ENCODE peak calls at places on chromosomes 11 and 22, in seven cellular contexts. One of them, this sample, is unnamed.

GRCh38 chr11:125955856-125956255 is 10.0 kb downstream of the VSIG10L2 start:
- DNase-seq in MCF 10A: no peak
- DNase-seq in AG09319: no peak
- DNase-seq in NB4: no peak
- DNase-seq in uterus: no peak
- DNase-seq in A549: no peak
- DNase-seq in D721Med: no peak
- DNase-seq in this sample: no peak

GRCh38 chr11:83473771-83474170 is 187.6 kb upstream of the CCDC90B start:
- DNase-seq in NB4: no peak
- DNase-seq in uterus: no peak
- DNase-seq in AG09319: no peak
- DNase-seq in MCF 10A: no peak
- DNase-seq in A549: no peak
- DNase-seq in D721Med: no peak
- DNase-seq in this sample: no peak

GRCh38 chr11:57152134-57152533 is 29.6 kb upstream of the LRRC55 start:
- DNase-seq in A549: no peak
- DNase-seq in MCF 10A: no peak
- DNase-seq in D721Med: no peak
- DNase-seq in uterus: no peak
- DNase-seq in AG09319: no peak
- DNase-seq in NB4: no peak
- DNase-seq in this sample: no peak

GRCh38 chr11:107705027-107705426 is 6.8 kb downstream of the SLN start:
- DNase-seq in A549: peak; percentile 62
- DNase-seq in NB4: peak; percentile 7
- DNase-seq in D721Med: no peak
- DNase-seq in uterus: no peak
- DNase-seq in AG09319: peak; percentile 27
- DNase-seq in MCF 10A: peak; percentile 88
- DNase-seq in this sample: no peak

GRCh38 chr11:129061466-129062194 is 119.0 kb upstream of the TP53AIP1 start:
- DNase-seq in AG09319: no peak
- DNase-seq in MCF 10A: peak; percentile 81
- DNase-seq in uterus: no peak
- DNase-seq in NB4: no peak
- DNase-seq in A549: peak; percentile 69
- DNase-seq in D721Med: no peak
- DNase-seq in this sample: no peak

GRCh38 chr11:18011633-18012313 is 1.1 kb downstream of the SERGEF start:
- DNase-seq in NB4: no peak
- DNase-seq in AG09319: no peak
- DNase-seq in A549: no peak
- DNase-seq in MCF 10A: no peak
- DNase-seq in uterus: no peak
- DNase-seq in D721Med: no peak
- DNase-seq in this sample: no peak

GRCh38 chr11:9103542-9104276 is 12.3 kb upstream of the SCUBE2 start:
- DNase-seq in MCF 10A: no peak
- DNase-seq in uterus: no peak
- DNase-seq in A549: peak; percentile 16
- DNase-seq in NB4: no peak
- DNase-seq in D721Med: no peak
- DNase-seq in AG09319: no peak
- DNase-seq in this sample: no peak

GRCh38 chr11:84686726-84687125 is 940.4 kb downstream of the DLG2 start:
- DNase-seq in AG09319: no peak
- DNase-seq in NB4: peak; percentile 19
- DNase-seq in MCF 10A: peak; percentile 8
- DNase-seq in A549: no peak
- DNase-seq in D721Med: no peak
- DNase-seq in uterus: no peak
- DNase-seq in this sample: no peak

GRCh38 chr11:84871116-84871515 is 756.0 kb downstream of the DLG2 start:
- DNase-seq in A549: no peak
- DNase-seq in D721Med: no peak
- DNase-seq in AG09319: no peak
- DNase-seq in NB4: no peak
- DNase-seq in MCF 10A: no peak
- DNase-seq in uterus: no peak
- DNase-seq in this sample: no peak

GRCh38 chr11:27626269-27626937 is 73.9 kb downstream of the BDNF start:
- DNase-seq in uterus: no peak
- DNase-seq in MCF 10A: no peak
- DNase-seq in AG09319: no peak
- DNase-seq in NB4: no peak
- DNase-seq in D721Med: no peak
- DNase-seq in A549: no peak
- DNase-seq in this sample: no peak

GRCh38 chr22:40498454-40499186 is 128.2 kb downstream of the SGSM3 start:
- DNase-seq in NB4: no peak
- DNase-seq in MCF 10A: peak; percentile 89
- DNase-seq in A549: peak; percentile 97
- DNase-seq in AG09319: no peak
- DNase-seq in uterus: no peak
- DNase-seq in D721Med: no peak
- DNase-seq in this sample: no peak

GRCh38 chr11:65833297-65834030 is at the start of gene SNX32:
- DNase-seq in uterus: peak; percentile 94
- DNase-seq in NB4: peak; percentile 90
- DNase-seq in AG09319: peak; percentile 71
- DNase-seq in D721Med: peak; percentile 91
- DNase-seq in MCF 10A: no peak
- DNase-seq in A549: no peak
- DNase-seq in this sample: peak; percentile 98

GRCh38 chr11:95500466-95500865 is 269.5 kb upstream of the SESN3 start:
- DNase-seq in uterus: no peak
- DNase-seq in NB4: no peak
- DNase-seq in D721Med: no peak
- DNase-seq in A549: no peak
- DNase-seq in MCF 10A: peak; percentile 7
- DNase-seq in AG09319: no peak
- DNase-seq in this sample: no peak

GRCh38 chr22:49549256-49549655 is 278.4 kb downstream of the BRD1 start:
- DNase-seq in NB4: no peak
- DNase-seq in uterus: no peak
- DNase-seq in AG09319: no peak
- DNase-seq in A549: no peak
- DNase-seq in D721Med: no peak
- DNase-seq in MCF 10A: no peak
- DNase-seq in this sample: no peak

GRCh38 chr11:72240461-72241289 is 3.3 kb downstream of the PHOX2A start:
- DNase-seq in uterus: no peak
- DNase-seq in D721Med: no peak
- DNase-seq in MCF 10A: no peak
- DNase-seq in NB4: no peak
- DNase-seq in A549: no peak
- DNase-seq in AG09319: no peak
- DNase-seq in this sample: peak; percentile 29

GRCh38 chr22:44807915-44808690 is 55.7 kb downstream of the ARHGAP8 start:
- DNase-seq in D721Med: no peak
- DNase-seq in A549: no peak
- DNase-seq in MCF 10A: no peak
- DNase-seq in NB4: peak; percentile 56
- DNase-seq in uterus: no peak
- DNase-seq in AG09319: no peak
- DNase-seq in this sample: peak; percentile 19

GRCh38 chr22:41699264-41700104 is at the start of gene MEI1:
- DNase-seq in A549: peak; percentile 25
- DNase-seq in AG09319: peak; percentile 30
- DNase-seq in D721Med: no peak
- DNase-seq in NB4: no peak
- DNase-seq in MCF 10A: no peak
- DNase-seq in uterus: peak; percentile 81
- DNase-seq in this sample: peak; percentile 91

GRCh38 chr11:19101803-19102520 is 15.0 kb upstream of the ZDHHC13 start:
- DNase-seq in D721Med: no peak
- DNase-seq in A549: no peak
- DNase-seq in uterus: no peak
- DNase-seq in MCF 10A: peak; percentile 14
- DNase-seq in AG09319: no peak
- DNase-seq in NB4: no peak
- DNase-seq in this sample: no peak

GRCh38 chr11:103035216-103035615 is 56.7 kb downstream of the DCUN1D5 start:
- DNase-seq in uterus: no peak
- DNase-seq in D721Med: no peak
- DNase-seq in MCF 10A: no peak
- DNase-seq in A549: no peak
- DNase-seq in AG09319: no peak
- DNase-seq in NB4: no peak
- DNase-seq in this sample: no peak

GRCh38 chr11:57458410-57459111 is 1.8 kb upstream of the RTN4RL2 start:
- DNase-seq in MCF 10A: peak; percentile 38
- DNase-seq in D721Med: no peak
- DNase-seq in uterus: no peak
- DNase-seq in A549: peak; percentile 71
- DNase-seq in NB4: peak; percentile 58
- DNase-seq in AG09319: no peak
- DNase-seq in this sample: peak; percentile 78

DNA sequence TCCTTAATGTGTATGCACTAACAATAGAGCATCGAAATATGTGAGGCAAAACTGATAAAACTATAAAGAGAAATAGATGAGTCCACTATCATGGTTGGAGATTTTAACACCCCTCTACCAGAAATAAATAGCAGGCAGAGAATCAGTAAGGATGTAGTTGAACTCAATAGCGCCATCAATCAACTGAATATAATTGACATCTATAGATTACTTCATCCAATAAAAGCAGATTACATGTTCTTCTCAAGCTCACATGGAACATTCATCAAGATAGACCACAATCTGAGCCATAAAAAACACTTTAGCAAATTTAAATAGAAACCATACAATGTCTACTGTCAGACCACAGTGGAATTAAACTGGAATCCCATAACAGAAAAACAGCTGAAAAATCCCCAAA is 46.9 kb upstream of the NUP160 start:
- DNase-seq in D721Med: no peak
- DNase-seq in MCF 10A: no peak
- DNase-seq in uterus: no peak
- DNase-seq in A549: no peak
- DNase-seq in NB4: no peak
- DNase-seq in AG09319: no peak
- DNase-seq in this sample: no peak
- TF ChIP-seq CTCF in D721Med: no peak
- TF ChIP-seq CTCF in MCF 10A: no peak
- TF ChIP-seq CTCF in uterus: no peak
- TF ChIP-seq CTCF in A549: no peak
- TF ChIP-seq CTCF in NB4: no peak
- TF ChIP-seq CTCF in AG09319: no peak
- TF ChIP-seq CTCF in this sample: no peak

GRCh38 chr11:76629853-76630599 is 40.5 kb downstream of the LRRC32 start:
- DNase-seq in D721Med: no peak
- DNase-seq in AG09319: no peak
- DNase-seq in MCF 10A: no peak
- DNase-seq in uterus: peak; percentile 82
- DNase-seq in NB4: peak; percentile 88
- DNase-seq in A549: no peak
- DNase-seq in this sample: peak; percentile 35
- TF ChIP-seq CTCF in D721Med: no peak
- TF ChIP-seq CTCF in AG09319: no peak
- TF ChIP-seq CTCF in MCF 10A: no peak
- TF ChIP-seq CTCF in uterus: peak; percentile 54
- TF ChIP-seq CTCF in NB4: no peak
- TF ChIP-seq CTCF in A549: no peak
- TF ChIP-seq CTCF in this sample: no peak

GRCh38 chr11:64186205-64187165 is 514 bp downstream of the STIP1 start:
- DNase-seq in D721Med: no peak
- DNase-seq in AG09319: no peak
- DNase-seq in A549: no peak
- DNase-seq in MCF 10A: peak; percentile 31
- DNase-seq in NB4: peak; percentile 61
- DNase-seq in uterus: no peak
- DNase-seq in this sample: peak; percentile 79
- TF ChIP-seq CTCF in D721Med: peak; percentile 12
- TF ChIP-seq CTCF in AG09319: no peak
- TF ChIP-seq CTCF in A549: no peak
- TF ChIP-seq CTCF in MCF 10A: peak; percentile 23
- TF ChIP-seq CTCF in NB4: no peak
- TF ChIP-seq CTCF in uterus: no peak
- TF ChIP-seq CTCF in this sample: peak; percentile 25

GRCh38 chr11:60783141-60783484 is 2.0 kb upstream of the MS4A10 start:
- DNase-seq in uterus: no peak
- DNase-seq in MCF 10A: no peak
- DNase-seq in A549: no peak
- DNase-seq in NB4: no peak
- DNase-seq in AG09319: no peak
- DNase-seq in D721Med: no peak
- DNase-seq in this sample: no peak
- TF ChIP-seq CTCF in uterus: no peak
- TF ChIP-seq CTCF in MCF 10A: no peak
- TF ChIP-seq CTCF in A549: no peak
- TF ChIP-seq CTCF in NB4: no peak
- TF ChIP-seq CTCF in AG09319: no peak
- TF ChIP-seq CTCF in D721Med: no peak
- TF ChIP-seq CTCF in this sample: no peak

DNA sequence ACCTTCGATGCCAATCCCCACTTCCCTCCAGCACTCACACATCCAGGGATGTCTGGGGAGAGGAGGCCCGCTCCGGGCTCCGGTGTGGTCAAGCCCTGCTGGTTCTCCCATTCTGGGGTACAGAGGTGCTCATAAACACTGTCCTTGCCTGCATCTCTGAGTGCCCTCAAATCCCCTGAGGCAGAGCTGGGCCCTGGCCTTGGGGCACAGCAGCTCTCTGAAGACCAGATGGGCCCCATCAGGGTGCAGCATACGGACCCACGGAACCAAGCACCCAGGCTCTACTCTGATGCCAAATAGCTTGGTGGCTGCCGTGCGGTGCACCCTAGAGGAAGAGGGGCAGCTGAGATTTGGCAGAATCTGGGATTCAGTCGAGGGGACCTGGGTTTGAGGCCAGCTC is 35.7 kb upstream of the NNMT start:
- DNase-seq in NB4: peak; percentile 9
- DNase-seq in uterus: no peak
- DNase-seq in D721Med: no peak
- DNase-seq in AG09319: no peak
- DNase-seq in A549: no peak
- DNase-seq in MCF 10A: no peak
- DNase-seq in this sample: no peak
- TF ChIP-seq CTCF in NB4: no peak
- TF ChIP-seq CTCF in uterus: no peak
- TF ChIP-seq CTCF in D721Med: no peak
- TF ChIP-seq CTCF in AG09319: no peak
- TF ChIP-seq CTCF in A549: no peak
- TF ChIP-seq CTCF in MCF 10A: no peak
- TF ChIP-seq CTCF in this sample: no peak